ENCODE peak calls at places on chromosome 3, in four cellular contexts. One of them, this sample, is unnamed.

GRCh38 chr3:157810924-157811718 is 295.1 kb downstream of the SHOX2 start:
- DNase-seq in activated naive CD4-positive, alpha-beta T cell: no peak
- DNase-seq in ACHN: no peak
- DNase-seq in stimulated activated CD8-positive, alpha-beta memory T cell treated with anti-CD3 and anti-CD28 coated beads, Interleukin-15, amount 100 ng/mL, for 24 hours: no peak
- DNase-seq in this sample: no peak

GRCh38 chr3:50428007-50428633 is 68.8 kb upstream of the TMEM115 start:
- DNase-seq in ACHN: no peak
- DNase-seq in activated naive CD4-positive, alpha-beta T cell: no peak
- DNase-seq in stimulated activated CD8-positive, alpha-beta memory T cell treated with anti-CD3 and anti-CD28 coated beads, Interleukin-15, amount 100 ng/mL, for 24 hours: no peak
- DNase-seq in this sample: no peak

GRCh38 chr3:3532544-3532943 is 266.7 kb upstream of the LRRN1 start:
- DNase-seq in ACHN: no peak
- DNase-seq in activated naive CD4-positive, alpha-beta T cell: no peak
- DNase-seq in stimulated activated CD8-positive, alpha-beta memory T cell treated with anti-CD3 and anti-CD28 coated beads, Interleukin-15, amount 100 ng/mL, for 24 hours: no peak
- DNase-seq in this sample: no peak

GRCh38 chr3:29430558-29430971 is 149.7 kb downstream of the RBMS3 start:
- DNase-seq in activated naive CD4-positive, alpha-beta T cell: no peak
- DNase-seq in stimulated activated CD8-positive, alpha-beta memory T cell treated with anti-CD3 and anti-CD28 coated beads, Interleukin-15, amount 100 ng/mL, for 24 hours: no peak
- DNase-seq in ACHN: peak
- DNase-seq in this sample: no peak

GRCh38 chr3:86948840-86949239 is 42.1 kb downstream of the VGLL3 start:
- DNase-seq in ACHN: no peak
- DNase-seq in stimulated activated CD8-positive, alpha-beta memory T cell treated with anti-CD3 and anti-CD28 coated beads, Interleukin-15, amount 100 ng/mL, for 24 hours: no peak
- DNase-seq in activated naive CD4-positive, alpha-beta T cell: no peak
- DNase-seq in this sample: no peak

GRCh38 chr3:138786788-138787276 is 47.9 kb downstream of the PIK3CB start:
- DNase-seq in stimulated activated CD8-positive, alpha-beta memory T cell treated with anti-CD3 and anti-CD28 coated beads, Interleukin-15, amount 100 ng/mL, for 24 hours: no peak
- DNase-seq in activated naive CD4-positive, alpha-beta T cell: no peak
- DNase-seq in ACHN: no peak
- DNase-seq in this sample: no peak

GRCh38 chr3:156659260-156659659 is 15.1 kb upstream of the TIPARP start:
- DNase-seq in ACHN: no peak
- DNase-seq in activated naive CD4-positive, alpha-beta T cell: no peak
- DNase-seq in stimulated activated CD8-positive, alpha-beta memory T cell treated with anti-CD3 and anti-CD28 coated beads, Interleukin-15, amount 100 ng/mL, for 24 hours: no peak
- DNase-seq in this sample: no peak

GRCh38 chr3:76997733-76998132 is 42.2 kb upstream of the ROBO2 start:
- DNase-seq in activated naive CD4-positive, alpha-beta T cell: no peak
- DNase-seq in ACHN: no peak
- DNase-seq in stimulated activated CD8-positive, alpha-beta memory T cell treated with anti-CD3 and anti-CD28 coated beads, Interleukin-15, amount 100 ng/mL, for 24 hours: no peak
- DNase-seq in this sample: no peak